ENCODE peak calls at places on chromosomes 1 and 21, in four cellular contexts. One of them, this sample, is unnamed. For H3K4me1, the result is how much of the 10 kb centered on the place peaks cover.

GRCh38 chr1:55276671-55277376 is 61.7 kb upstream of the USP24 start:
- DNase-seq in right cardiac atrium: peak
- DNase-seq in astrocyte: no peak
- DNase-seq in neural progenitor cell: no peak
- DNase-seq in this sample: no peak

GRCh38 chr1:56688522-56689026 is 43.5 kb downstream of the PRKAA2 start:
- DNase-seq in right cardiac atrium: no peak
- DNase-seq in astrocyte: peak
- DNase-seq in neural progenitor cell: no peak
- DNase-seq in this sample: no peak

GRCh38 chr1:34929497-34929852 is at the start of gene DLGAP3:
- DNase-seq in neural progenitor cell: peak
- DNase-seq in right cardiac atrium: no peak
- DNase-seq in astrocyte: no peak
- DNase-seq in this sample: no peak

GRCh38 chr1:43636006-43636641 is 13.8 kb upstream of the KDM4A start:
- DNase-seq in right cardiac atrium: no peak
- DNase-seq in neural progenitor cell: no peak
- DNase-seq in astrocyte: no peak
- DNase-seq in this sample: no peak

GRCh38 chr1:43537423-43538142 is 6.9 kb downstream of the PTPRF start:
- DNase-seq in neural progenitor cell: no peak
- DNase-seq in right cardiac atrium: no peak
- DNase-seq in astrocyte: peak
- DNase-seq in this sample: no peak

GRCh38 chr1:27350673-27351540 is 9.1 kb downstream of the SYTL1 start:
- DNase-seq in astrocyte: peak
- DNase-seq in right cardiac atrium: peak
- DNase-seq in neural progenitor cell: peak
- DNase-seq in this sample: peak

GRCh38 chr1:186899577-186899976 is 70.8 kb downstream of the PLA2G4A start:
- DNase-seq in right cardiac atrium: no peak
- DNase-seq in astrocyte: no peak
- DNase-seq in neural progenitor cell: no peak
- DNase-seq in this sample: no peak

GRCh38 chr1:16091296-16091695 is 17.8 kb upstream of the FAM131C start:
- DNase-seq in neural progenitor cell: no peak
- DNase-seq in astrocyte: no peak
- DNase-seq in right cardiac atrium: no peak
- DNase-seq in this sample: no peak

GRCh38 chr1:5491207-5491904 is 500.9 kb downstream of the NPHP4 start:
- DNase-seq in right cardiac atrium: no peak
- DNase-seq in neural progenitor cell: no peak
- DNase-seq in astrocyte: no peak
- DNase-seq in this sample: no peak

GRCh38 chr1:91026320-91026719 is 4.5 kb upstream of the ZNF644 start:
- DNase-seq in astrocyte: no peak
- DNase-seq in neural progenitor cell: no peak
- DNase-seq in right cardiac atrium: no peak
- DNase-seq in this sample: no peak

GRCh38 chr1:176119549-176119948 is 87.5 kb downstream of the COP1 start:
- DNase-seq in astrocyte: no peak
- DNase-seq in neural progenitor cell: no peak
- DNase-seq in right cardiac atrium: no peak
- DNase-seq in this sample: no peak

GRCh38 chr21:18373631-18374030 is 30.0 kb downstream of the TMPRSS15 start:
- DNase-seq in astrocyte: peak
- DNase-seq in right cardiac atrium: no peak
- DNase-seq in neural progenitor cell: no peak
- DNase-seq in this sample: no peak

GRCh38 chr1:205595435-205595834 is 36.4 kb downstream of the ELK4 start:
- DNase-seq in astrocyte: no peak
- DNase-seq in neural progenitor cell: no peak
- DNase-seq in right cardiac atrium: no peak
- DNase-seq in this sample: no peak

GRCh38 chr21:38494688-38495087 is 3.6 kb downstream of the ERG start:
- DNase-seq in right cardiac atrium: peak
- DNase-seq in astrocyte: peak
- DNase-seq in neural progenitor cell: no peak
- DNase-seq in this sample: no peak

GRCh38 chr1:235127774-235128452 is 724 bp downstream of the TOMM20 start:
- DNase-seq in right cardiac atrium: no peak
- DNase-seq in astrocyte: no peak
- DNase-seq in neural progenitor cell: peak
- DNase-seq in this sample: no peak

GRCh38 chr1:215992620-215993019 is 425.5 kb downstream of the KCTD3 start:
- DNase-seq in astrocyte: no peak
- DNase-seq in right cardiac atrium: no peak
- DNase-seq in neural progenitor cell: peak
- DNase-seq in this sample: no peak

GRCh38 chr1:245493029-245493428 is 338.2 kb downstream of the KIF26B start:
- DNase-seq in neural progenitor cell: peak
- DNase-seq in astrocyte: no peak
- DNase-seq in right cardiac atrium: no peak
- DNase-seq in this sample: no peak

GRCh38 chr1:83692524-83693336 is 306.2 kb downstream of the TTLL7 start:
- DNase-seq in right cardiac atrium: no peak
- DNase-seq in neural progenitor cell: peak
- DNase-seq in astrocyte: peak
- DNase-seq in this sample: no peak

GRCh38 chr1:54180666-54181360 is 19.0 kb downstream of the CYB5RL start:
- DNase-seq in astrocyte: no peak
- DNase-seq in neural progenitor cell: peak
- DNase-seq in right cardiac atrium: no peak
- DNase-seq in this sample: no peak

GRCh38 chr1:88685239-88685604 is 1.1 kb downstream of the PKN2 start:
- DNase-seq in right cardiac atrium: no peak
- DNase-seq in neural progenitor cell: no peak
- DNase-seq in astrocyte: no peak
- DNase-seq in this sample: no peak

GRCh38 chr1:173474097-173474779 is 2.9 kb upstream of the PRDX6 start:
- DNase-seq in right cardiac atrium: no peak
- DNase-seq in neural progenitor cell: no peak
- DNase-seq in astrocyte: no peak
- DNase-seq in this sample: no peak

GRCh38 chr1:51664412-51665240 is 47.7 kb downstream of the OSBPL9 start:
- DNase-seq in neural progenitor cell: no peak
- DNase-seq in right cardiac atrium: no peak
- DNase-seq in astrocyte: peak
- DNase-seq in this sample: no peak

GRCh38 chr1:204868340-204868700 is 2.3 kb upstream of the NFASC start:
- DNase-seq in astrocyte: no peak
- DNase-seq in neural progenitor cell: no peak
- DNase-seq in right cardiac atrium: peak
- DNase-seq in this sample: no peak

GRCh38 chr21:36097427-36098230 is 27.8 kb downstream of the CBR1 start:
- DNase-seq in astrocyte: peak
- DNase-seq in neural progenitor cell: no peak
- DNase-seq in right cardiac atrium: no peak
- DNase-seq in this sample: no peak

GRCh38 chr21:45496968-45497845 is 45.0 kb downstream of the SLC19A1 start:
- DNase-seq in neural progenitor cell: no peak
- DNase-seq in astrocyte: no peak
- DNase-seq in right cardiac atrium: peak
- DNase-seq in this sample: peak

GRCh38 chr21:30268608-30269197 is 14.0 kb downstream of the KRTAP24-1 start:
- DNase-seq in right cardiac atrium: no peak
- DNase-seq in astrocyte: no peak
- DNase-seq in neural progenitor cell: peak
- DNase-seq in this sample: no peak

GRCh38 chr1:109767596-109768334 is 4.0 kb upstream of the EPS8L3 start:
- DNase-seq in astrocyte: no peak
- DNase-seq in neural progenitor cell: no peak
- DNase-seq in right cardiac atrium: no peak
- DNase-seq in this sample: peak

GRCh38 chr1:20552728-20553571 is 577 bp downstream of the FAM43B start:
- DNase-seq in neural progenitor cell: peak
- DNase-seq in astrocyte: peak
- DNase-seq in right cardiac atrium: no peak
- DNase-seq in this sample: no peak

GRCh38 chr1:197911172-197911856 is 5.9 kb upstream of the LHX9 start:
- DNase-seq in neural progenitor cell: peak
- DNase-seq in astrocyte: no peak
- DNase-seq in right cardiac atrium: peak
- DNase-seq in this sample: no peak

GRCh38 chr1:197910120-197911110 is 6.8 kb upstream of the LHX9 start:
- DNase-seq in right cardiac atrium: peak
- DNase-seq in astrocyte: no peak
- DNase-seq in neural progenitor cell: peak
- DNase-seq in this sample: no peak

GRCh38 chr1:197913495-197914276 is 3.5 kb upstream of the LHX9 start:
- DNase-seq in right cardiac atrium: peak
- DNase-seq in astrocyte: no peak
- DNase-seq in neural progenitor cell: peak
- DNase-seq in this sample: no peak

GRCh38 chr1:197912739-197913494 is 4.3 kb upstream of the LHX9 start:
- DNase-seq in astrocyte: no peak
- DNase-seq in neural progenitor cell: peak
- DNase-seq in right cardiac atrium: peak
- DNase-seq in this sample: no peak

DNA sequence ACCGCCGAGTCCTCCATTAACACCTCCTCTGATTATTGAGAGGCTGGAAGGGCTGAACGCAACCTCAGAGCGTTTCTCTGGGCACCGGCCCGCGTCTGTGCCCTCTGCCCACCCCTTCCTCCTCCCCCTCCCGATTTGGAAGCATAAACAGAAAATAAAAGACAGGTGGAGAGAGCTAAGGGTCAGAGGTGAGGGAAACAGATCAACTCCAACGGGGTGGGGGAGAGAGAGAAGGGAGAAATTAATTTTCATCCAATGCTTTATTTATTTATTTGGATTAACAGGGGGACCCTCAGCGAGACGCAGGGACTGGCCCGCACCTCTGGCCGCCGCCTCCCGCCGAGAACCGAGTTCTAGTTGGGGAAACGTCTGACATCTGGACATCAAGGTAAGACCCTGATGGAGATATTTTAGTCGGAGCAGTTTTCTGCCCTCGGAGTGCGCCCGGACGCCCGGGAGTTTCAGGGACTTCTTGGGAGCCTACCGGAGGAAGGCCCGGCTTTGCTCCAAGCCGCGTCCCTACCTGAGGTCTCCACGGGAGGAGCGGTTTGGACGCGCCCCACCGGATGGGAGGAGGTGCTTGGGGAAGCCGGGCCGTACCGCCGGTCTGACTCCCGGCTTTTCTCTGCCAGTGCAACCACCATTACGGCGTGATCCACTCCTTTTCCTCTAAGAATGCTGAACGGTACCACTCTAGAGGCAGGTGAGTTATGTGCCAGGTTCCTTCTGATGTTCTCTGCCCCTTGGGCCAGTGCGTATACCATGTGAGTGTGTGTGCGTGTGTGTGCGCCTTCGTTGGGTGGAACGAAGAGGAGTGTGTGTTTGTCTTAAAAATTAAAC is 5.1 kb upstream of the LHX9 start:
- DNase-seq in astrocyte: no peak
- DNase-seq in right cardiac atrium: peak
- DNase-seq in neural progenitor cell: peak
- DNase-seq in this sample: no peak
- H3K4me1 ChIP-seq in astrocyte: under half
- H3K4me1 ChIP-seq in right cardiac atrium: under half
- H3K4me1 ChIP-seq in neural progenitor cell: half or more
- H3K4me1 ChIP-seq in this sample: under half

DNA sequence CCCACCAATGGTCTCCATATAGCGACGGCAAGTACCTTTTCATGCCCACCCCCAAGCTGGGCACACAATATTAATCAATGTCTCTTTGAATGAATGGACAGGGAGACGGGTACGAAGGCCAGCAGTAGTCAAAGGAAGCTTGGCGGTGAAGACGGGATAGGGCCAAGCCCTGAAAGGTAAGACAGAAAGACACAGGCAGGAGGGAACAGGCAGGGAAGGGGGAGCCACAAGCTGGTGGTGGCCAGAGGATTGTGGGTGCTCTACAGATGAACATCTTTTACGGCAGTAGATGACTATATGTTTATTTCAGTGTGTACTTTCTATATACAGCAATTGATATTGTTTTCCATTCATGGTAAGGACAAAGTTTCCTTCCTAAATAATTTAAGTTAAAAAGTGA is 16.3 kb downstream of the CAPZB start:
- DNase-seq in neural progenitor cell: no peak
- DNase-seq in astrocyte: no peak
- DNase-seq in right cardiac atrium: no peak
- DNase-seq in this sample: no peak
- H3K4me1 ChIP-seq in neural progenitor cell: under half
- H3K4me1 ChIP-seq in astrocyte: under half
- H3K4me1 ChIP-seq in right cardiac atrium: under half
- H3K4me1 ChIP-seq in this sample: under half

GRCh38 chr1:226682841-226683800 is 56.0 kb downstream of the ITPKB start:
- DNase-seq in right cardiac atrium: no peak
- DNase-seq in neural progenitor cell: no peak
- DNase-seq in astrocyte: no peak
- DNase-seq in this sample: no peak
- H3K4me1 ChIP-seq in right cardiac atrium: under half
- H3K4me1 ChIP-seq in neural progenitor cell: under half
- H3K4me1 ChIP-seq in astrocyte: under half
- H3K4me1 ChIP-seq in this sample: under half

GRCh38 chr1:200366577-200367253 is 43.1 kb downstream of the ZNF281 start:
- DNase-seq in right cardiac atrium: no peak
- DNase-seq in neural progenitor cell: no peak
- DNase-seq in astrocyte: no peak
- DNase-seq in this sample: no peak

GRCh38 chr1:200368556-200368955 is 41.3 kb downstream of the ZNF281 start:
- DNase-seq in neural progenitor cell: no peak
- DNase-seq in astrocyte: no peak
- DNase-seq in right cardiac atrium: no peak
- DNase-seq in this sample: no peak

GRCh38 chr1:200369131-200369530 is 40.7 kb downstream of the ZNF281 start:
- DNase-seq in right cardiac atrium: no peak
- DNase-seq in neural progenitor cell: no peak
- DNase-seq in astrocyte: no peak
- DNase-seq in this sample: no peak

GRCh38 chr1:200369706-200370105 is 40.1 kb downstream of the ZNF281 start:
- DNase-seq in right cardiac atrium: no peak
- DNase-seq in astrocyte: no peak
- DNase-seq in neural progenitor cell: no peak
- DNase-seq in this sample: no peak

DNA sequence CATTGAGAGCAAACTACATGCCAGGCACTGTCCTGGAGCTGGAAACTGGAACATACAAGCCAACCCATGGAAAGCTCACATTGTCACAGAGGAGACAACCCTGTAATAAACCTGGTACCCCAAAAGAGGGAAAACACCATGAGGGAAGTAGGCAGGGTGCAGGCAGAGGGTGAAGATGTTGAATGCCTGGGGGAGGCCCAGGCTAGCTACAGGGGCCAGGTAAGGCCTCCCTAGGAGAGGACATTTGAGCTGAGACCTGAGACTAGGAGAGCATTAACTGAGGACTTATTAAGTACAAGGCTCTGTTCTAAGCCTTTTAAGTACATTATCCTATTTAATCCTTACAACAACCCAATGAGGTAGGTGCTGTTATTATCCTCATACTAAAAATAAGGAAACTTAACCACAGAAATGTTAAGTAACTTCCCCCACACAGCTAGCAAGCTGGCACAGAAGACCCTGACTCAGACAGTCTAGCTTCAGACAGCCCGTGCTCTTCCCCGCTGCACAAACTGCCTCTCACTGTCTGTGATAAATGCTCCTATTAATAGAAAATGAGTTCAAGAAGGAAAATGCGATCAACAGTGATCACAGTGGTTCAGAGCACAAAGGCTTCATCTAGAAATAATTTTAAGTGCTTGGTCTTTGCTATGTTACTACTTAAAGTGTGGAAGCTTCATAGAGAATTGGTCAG is 41.8 kb downstream of the ZNF281 start:
- DNase-seq in astrocyte: peak
- DNase-seq in right cardiac atrium: no peak
- DNase-seq in neural progenitor cell: no peak
- DNase-seq in this sample: no peak
- H3K4me1 ChIP-seq in astrocyte: under half
- H3K4me1 ChIP-seq in right cardiac atrium: under half
- H3K4me1 ChIP-seq in neural progenitor cell: under half
- H3K4me1 ChIP-seq in this sample: under half

This sample was measured in ovary.